ENCODE peak calls at places on chromosomes 6 and 20, in four cellular contexts. B is esophagus squamous epithelium, P is GM23248, Z is body of pancreas. L is an unnamed sample.
A peak's percentile ranks its signal among the peaks of the same experiment; 100 is the strongest.

GRCh38 chr6:6856538-6857523 is 250.9 kb upstream of the RREB1 start:
- DNase-seq in B (peak; percentile 48), P (peak; percentile 63), Z (peak; percentile 28), L (peak; percentile 70)

GRCh38 chr20:24979036-24979960 is 13.3 kb downstream of the APMAP start:
- DNase-seq in B (no peak), P (no peak), Z (no peak), L (no peak)

GRCh38 chr6:107064579-107065065 is 36.6 kb downstream of the MTRES1 start:
- DNase-seq in B (no peak), P (peak; percentile 49), Z (peak; percentile 59), L (peak; percentile 63)

GRCh38 chr6:169141706-169142705 is 111.6 kb downstream of the THBS2 start:
- DNase-seq in B (no peak), P (peak; percentile 33), Z (no peak), L (peak; percentile 56)

GRCh38 chr6:161192636-161193411 is 81.0 kb downstream of the AGPAT4 start:
- DNase-seq in B (no peak), P (no peak), Z (no peak), L (no peak)

GRCh38 chr6:147675281-147675680 is 166.8 kb downstream of the SAMD5 start:
- DNase-seq in B (no peak), P (peak; percentile 2), Z (no peak), L (no peak)

GRCh38 chr6:103908898-103909297 is 950.8 kb downstream of the HACE1 start:
- DNase-seq in B (no peak), P (no peak), Z (no peak), L (no peak)

GRCh38 chr6:51265426-51265825 is 446.8 kb downstream of the TFAP2B start:
- DNase-seq in B (no peak), P (no peak), Z (peak; percentile 4), L (peak; percentile 4)

GRCh38 chr6:88298446-88298845 is 132.3 kb upstream of the CNR1 start:
- DNase-seq in B (no peak), P (no peak), Z (no peak), L (no peak)

GRCh38 chr6:142856857-142857608 is 87.9 kb downstream of the HIVEP2 start:
- DNase-seq in B (no peak), P (no peak), Z (no peak), L (no peak)
- H3K4me3 ChIP-seq in B (no peak overlapping the region), P (no peak overlapping the region), Z (no peak overlapping the region), L (peak overlapping the region; percentile 7)

DNA sequence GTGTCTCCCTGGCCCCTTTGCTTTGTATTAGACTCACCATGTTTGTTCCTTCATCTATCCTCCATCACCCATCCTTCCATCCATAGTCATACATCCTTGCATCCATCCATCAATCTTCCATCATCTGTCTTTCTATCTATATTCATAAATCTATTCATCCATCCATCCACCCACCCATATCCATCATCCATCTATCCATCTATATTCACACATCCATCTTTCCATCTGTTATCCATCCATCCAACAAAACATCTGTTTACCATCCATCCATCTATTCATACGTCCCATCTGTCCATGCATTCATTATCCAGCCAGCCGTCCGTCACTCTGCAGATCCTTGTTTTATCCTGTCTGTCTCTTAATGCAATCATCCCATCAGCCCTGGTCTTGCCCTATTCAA is 10.6 kb downstream of the DDR1 start:
- DNase-seq in B (no peak), P (no peak), Z (no peak), L (no peak)
- H3K36me3 ChIP-seq in B (peaks cover 59% of the 10 kb centered on the region), P (no peaks in the 10 kb centered on the region), Z (peaks cover 32% of the 10 kb centered on the region), L (peaks cover 50% of the 10 kb centered on the region)

GRCh38 chr6:127517698-127518097 is 1.4 kb downstream of the MTCL3 start:
- DNase-seq in B (no peak), P (no peak), Z (no peak), L (no peak)

GRCh38 chr6:127518212-127518709 is 874 bp downstream of the MTCL3 start:
- DNase-seq in B (no peak), P (no peak), Z (no peak), L (no peak)

GRCh38 chr6:127518710-127519468 is at the start of gene MTCL3:
- DNase-seq in B (no peak), P (peak; percentile 77), Z (peak; percentile 36), L (peak; percentile 61)

GRCh38 chr6:127519469-127519785 is 292 bp upstream of the MTCL3 start:
- DNase-seq in B (no peak), P (no peak), Z (no peak), L (no peak)

DNA sequence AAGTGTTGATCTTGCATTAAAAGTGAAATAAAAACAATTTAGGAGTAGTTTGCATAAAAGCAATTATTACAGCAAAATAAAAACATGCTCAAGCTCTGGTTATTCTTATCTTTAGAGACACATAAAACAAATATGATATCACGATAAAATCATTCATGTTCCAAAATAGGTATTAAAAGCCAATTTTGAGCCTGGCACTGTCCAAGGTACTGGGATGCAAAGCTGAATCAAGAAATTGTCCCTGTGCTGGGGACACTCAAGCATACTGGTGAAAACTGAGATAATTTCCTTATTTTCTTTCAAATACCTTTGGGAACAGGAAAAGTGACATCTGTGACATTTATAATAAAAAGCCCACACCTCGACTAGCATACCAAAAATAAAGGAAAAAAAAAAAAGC is 926 bp upstream of the MTCL3 start:
- DNase-seq in B (no peak), P (peak; percentile 55), Z (no peak), L (no peak)
- H3K4me3 ChIP-seq in B (no peak overlapping the region), P (no peak overlapping the region), Z (no peak overlapping the region), L (no peak overlapping the region)

GRCh38 chr20:64009811-64010387 is 26.1 kb upstream of the C20orf204 start:
- DNase-seq in B (no peak), P (no peak), Z (no peak), L (no peak)

GRCh38 chr20:64006902-64007301 is 26.0 kb downstream of the PRPF6 start:
- DNase-seq in B (no peak), P (no peak), Z (no peak), L (no peak)

GRCh38 chr20:64005394-64005793 is 24.5 kb downstream of the PRPF6 start:
- DNase-seq in B (no peak), P (peak; percentile 35), Z (no peak), L (no peak)

GRCh38 chr20:64003970-64004725 is 23.2 kb downstream of the PRPF6 start:
- DNase-seq in B (no peak), P (no peak), Z (no peak), L (no peak)

DNA sequence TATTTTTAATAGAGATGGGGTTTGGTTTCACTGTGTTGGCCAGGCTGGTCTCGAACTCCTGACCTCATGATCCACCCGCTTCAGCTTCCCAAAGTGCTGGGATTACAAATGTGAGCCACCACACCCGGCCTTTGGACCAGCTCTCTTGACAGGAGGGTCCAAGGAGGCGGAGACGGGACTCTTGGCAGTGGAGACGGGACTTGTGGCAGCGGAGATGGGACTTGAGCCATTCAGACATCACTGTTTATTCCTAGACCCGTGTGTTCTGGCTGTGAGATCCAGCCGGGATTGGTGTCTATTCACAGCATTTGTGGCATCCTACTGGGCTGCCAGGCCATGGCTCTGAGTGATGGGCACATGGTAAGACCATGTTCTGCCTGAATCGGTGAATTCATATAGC is 25.6 kb downstream of the PRPF6 start:
- DNase-seq in B (no peak), P (no peak), Z (no peak), L (no peak)
- H3K36me3 ChIP-seq in B (peaks cover 13% of the 10 kb centered on the region), P (peaks cover 27% of the 10 kb centered on the region), Z (peaks cover 11% of the 10 kb centered on the region), L (peaks cover 12% of the 10 kb centered on the region)

GRCh38 chr6:132812756-132813172 is 1.6 kb upstream of the RPS12 start:
- DNase-seq in B (no peak), P (no peak), Z (peak; percentile 17), L (no peak)
- H3K4me3 ChIP-seq in B (peak overlapping the region; percentile 93), P (peak overlapping the region; percentile 80), Z (peak overlapping the region; percentile 33), L (peak overlapping the region; percentile 95)

DNA sequence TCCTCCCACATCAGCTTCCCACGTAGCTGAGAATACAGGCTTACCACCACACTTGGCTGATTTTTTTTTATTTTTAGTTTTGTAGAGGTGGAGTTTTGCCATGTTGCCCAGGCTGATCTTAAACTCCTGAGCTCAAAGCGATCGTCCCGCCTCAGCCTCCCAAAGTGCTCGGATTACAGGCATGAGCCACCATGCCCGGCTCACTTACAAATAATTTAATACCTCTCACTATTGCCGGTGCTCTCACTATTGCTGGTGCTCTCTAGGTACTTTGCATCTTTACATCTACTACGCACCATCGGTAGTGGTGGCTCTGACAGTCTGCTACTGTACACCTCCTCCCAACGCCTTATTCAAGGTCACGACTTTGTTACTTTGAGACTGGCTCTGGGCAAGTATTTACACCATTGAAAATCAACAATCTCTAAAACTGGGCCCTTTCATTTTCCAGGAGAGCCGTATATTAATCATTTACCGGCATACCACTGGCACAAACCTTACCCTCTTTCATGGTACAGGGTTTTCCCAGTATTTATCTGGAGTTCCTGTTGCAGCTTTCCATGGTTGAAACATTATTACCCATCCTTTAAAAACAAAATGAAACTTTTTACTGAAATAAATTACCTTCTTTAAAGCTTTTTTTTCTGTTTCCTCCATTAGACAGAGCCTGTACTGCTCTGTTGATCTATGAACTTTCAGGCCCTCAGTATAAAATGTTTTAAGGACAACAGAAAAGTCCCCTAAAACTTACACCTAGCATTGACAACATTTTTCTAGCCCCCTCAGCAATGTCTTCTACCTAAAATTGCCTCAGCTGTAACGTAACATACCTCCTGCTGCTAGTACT is 259.6 kb upstream of the PLCB4 start:
- DNase-seq in B (no peak), P (no peak), Z (peak; percentile 45), L (no peak)
- H3K36me3 ChIP-seq in B (no peaks in the 10 kb centered on the region), P (no peaks in the 10 kb centered on the region), Z (no peaks in the 10 kb centered on the region), L (no peaks in the 10 kb centered on the region)

DNA sequence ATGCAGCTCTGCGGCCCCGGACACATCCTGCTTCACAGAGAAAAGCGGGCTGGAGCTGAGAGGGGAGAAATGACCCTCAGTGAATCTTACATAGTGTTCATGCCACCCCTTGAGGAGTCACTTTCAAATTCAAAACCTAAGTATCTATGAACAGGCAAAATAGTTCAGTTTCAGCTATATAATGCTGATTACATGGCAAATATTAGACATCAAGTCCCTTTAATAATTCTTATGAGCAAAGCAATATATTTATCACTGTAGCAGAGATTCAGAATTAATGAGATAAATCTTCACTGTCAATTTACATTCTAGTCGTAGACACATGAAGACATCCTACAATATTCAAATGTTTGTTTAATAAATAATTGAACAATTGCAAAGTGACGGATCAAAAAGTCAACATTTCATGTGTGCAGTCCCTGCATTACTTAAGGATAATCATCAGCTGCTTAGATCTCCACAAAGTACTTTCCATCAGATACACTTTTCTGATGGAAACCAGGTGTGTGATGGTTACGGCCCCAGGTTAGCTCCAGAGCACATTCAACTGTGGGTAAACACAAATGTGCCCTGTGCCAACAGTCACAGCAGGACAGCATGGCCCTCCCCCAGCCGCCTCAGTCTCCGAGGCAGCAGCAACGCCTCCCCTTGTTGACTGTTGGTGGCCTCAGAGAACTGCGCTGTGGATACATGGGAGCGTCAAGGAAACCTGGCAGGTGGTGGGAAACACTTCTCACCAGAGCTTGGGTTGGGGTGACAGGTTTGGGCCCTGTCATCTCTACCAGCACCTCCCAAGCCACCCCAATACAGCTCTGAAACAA is 787 bp upstream of the PRR18 start:
- DNase-seq in B (no peak), P (no peak), Z (peak; percentile 44), L (no peak)
- H3K4me3 ChIP-seq in B (peak overlapping the region; percentile 51), P (no peak overlapping the region), Z (no peak overlapping the region), L (peak overlapping the region; percentile 44)

DNA sequence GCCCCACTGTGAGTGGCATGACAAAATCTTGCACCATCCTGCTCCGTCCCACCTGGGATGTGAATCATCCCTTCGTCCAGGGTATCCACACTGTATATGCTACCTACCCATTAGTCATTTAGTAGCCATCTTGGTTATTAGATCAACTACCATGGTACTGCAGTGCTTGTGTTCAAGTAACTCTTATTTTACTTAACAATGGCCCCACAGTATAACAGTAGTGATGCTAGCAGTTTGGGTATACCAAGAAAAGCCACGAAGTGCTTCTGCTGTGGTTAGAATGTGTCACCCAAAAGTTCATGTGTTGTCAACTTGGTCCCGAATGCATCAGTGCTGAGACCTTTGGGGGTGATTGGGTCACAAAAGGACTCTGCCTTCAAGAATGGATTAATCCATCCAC is 11.7 kb downstream of the OSER1 start:
- DNase-seq in B (no peak), P (no peak), Z (no peak), L (no peak)
- H3K36me3 ChIP-seq in B (peaks cover 23% of the 10 kb centered on the region), P (peaks cover 59% of the 10 kb centered on the region), Z (peaks cover 5% of the 10 kb centered on the region), L (no peaks in the 10 kb centered on the region)